ENCODE peak calls at places on chromosomes 7 and 10, in eight cellular contexts. S is A549, H is mammary epithelial cell, F is PC-9, W is IMR-90, B is HCT116, N is hepatocyte, V is GM23248. C is an unnamed sample.

GRCh38 chr7:34087892-34088891 is 182.9 kb downstream of the BMPER start:
- DNase-seq in S (peak; percentile 62), H (peak; percentile 35), F (no peak), W (peak; percentile 40), B (peak; percentile 45), N (peak; percentile 58), V (peak; percentile 61), C (peak; percentile 52)

GRCh38 chr10:11757820-11758463 is 15.8 kb downstream of the ECHDC3 start:
- DNase-seq in S (peak; percentile 84), H (peak; percentile 91), F (peak; percentile 48), W (peak; percentile 81), B (peak; percentile 66), N (peak; percentile 90), V (peak; percentile 85), C (peak; percentile 58)

GRCh38 chr10:24242562-24242961 is 33.6 kb downstream of the KIAA1217 start:
- DNase-seq in S (no peak), H (no peak), F (no peak), W (no peak), B (no peak), N (no peak), V (no peak), C (no peak)

GRCh38 chr7:54664235-54665228 is 94.5 kb downstream of the SEC61G start:
- DNase-seq in S (peak; percentile 48), H (peak; percentile 66), F (peak; percentile 54), W (peak; percentile 2), B (no peak), N (peak; percentile 86), V (peak; percentile 43), C (no peak)

GRCh38 chr10:98087309-98087708 is 47.1 kb upstream of the R3HCC1L start:
- DNase-seq in S (no peak), H (no peak), F (no peak), W (peak; percentile 5), B (no peak), N (no peak), V (no peak), C (no peak)

GRCh38 chr7:151552352-151553028 is 32.8 kb upstream of the RHEB start:
- DNase-seq in S (no peak), H (peak; percentile 71), F (peak; percentile 93), W (no peak), B (no peak), N (peak; percentile 28), V (no peak), C (no peak)

GRCh38 chr7:30423793-30424505 is 54.6 kb downstream of the NOD1 start:
- DNase-seq in S (no peak), H (no peak), F (no peak), W (no peak), B (no peak), N (no peak), V (no peak), C (no peak)

GRCh38 chr10:86357041-86357440 is 9.6 kb downstream of the GRID1 start:
- DNase-seq in S (no peak), H (no peak), F (no peak), W (no peak), B (no peak), N (no peak), V (no peak), C (no peak)

GRCh38 chr7:99141756-99142726 is 1.9 kb downstream of the SMURF1 start:
- DNase-seq in S (peak; percentile 80), H (peak; percentile 73), F (peak; percentile 57), W (peak; percentile 79), B (no peak), N (peak; percentile 84), V (peak; percentile 82), C (peak; percentile 78)

GRCh38 chr7:138002096-138002827 is 376 bp upstream of the CREB3L2 start:
- DNase-seq in S (peak; percentile 100), H (peak; percentile 100), F (peak; percentile 99), W (peak; percentile 100), B (peak; percentile 99), N (peak; percentile 100), V (peak; percentile 99), C (peak; percentile 99)
- H3K27ac ChIP-seq in S (peak overlapping the region; percentile 86), H (peak overlapping the region; percentile 87), F (peak overlapping the region; percentile 58), W (no peak overlapping the region), B (no peak overlapping the region), N (peak overlapping the region; percentile 92), V (peak overlapping the region; percentile 96), C (peak overlapping the region; percentile 69)

GRCh38 chr7:24018331-24018730 is 265.7 kb upstream of the NPY start:
- DNase-seq in S (no peak), H (no peak), F (no peak), W (no peak), B (no peak), N (no peak), V (no peak), C (no peak)

DNA sequence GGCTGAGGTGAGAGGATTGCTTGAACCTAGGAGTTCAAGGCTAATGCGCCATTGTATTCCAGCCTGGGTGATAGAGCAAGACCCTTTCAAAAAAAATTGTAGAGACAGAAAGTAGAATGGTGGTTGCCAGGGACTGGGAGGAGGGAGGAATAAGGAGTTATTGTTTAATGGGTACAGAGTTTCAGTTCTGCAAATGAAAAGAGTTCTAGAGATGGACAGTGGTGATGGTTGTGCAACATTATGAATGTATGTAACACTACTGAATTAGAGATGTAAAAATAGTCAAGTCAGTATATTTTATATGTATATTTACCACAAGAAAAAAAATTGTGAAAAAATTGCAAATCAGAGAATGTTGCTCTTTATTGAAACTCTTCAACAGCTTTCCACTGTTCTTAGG is 266.5 kb upstream of the NPY start:
- DNase-seq in S (no peak), H (no peak), F (no peak), W (no peak), B (no peak), N (no peak), V (no peak), C (no peak)
- H3K4me3 ChIP-seq in S (no peak overlapping the region), H (no peak overlapping the region), F (no peak overlapping the region), W (no peak overlapping the region), B (no peak overlapping the region), N (no peak overlapping the region), V (no peak overlapping the region), C (no peak overlapping the region)

DNA sequence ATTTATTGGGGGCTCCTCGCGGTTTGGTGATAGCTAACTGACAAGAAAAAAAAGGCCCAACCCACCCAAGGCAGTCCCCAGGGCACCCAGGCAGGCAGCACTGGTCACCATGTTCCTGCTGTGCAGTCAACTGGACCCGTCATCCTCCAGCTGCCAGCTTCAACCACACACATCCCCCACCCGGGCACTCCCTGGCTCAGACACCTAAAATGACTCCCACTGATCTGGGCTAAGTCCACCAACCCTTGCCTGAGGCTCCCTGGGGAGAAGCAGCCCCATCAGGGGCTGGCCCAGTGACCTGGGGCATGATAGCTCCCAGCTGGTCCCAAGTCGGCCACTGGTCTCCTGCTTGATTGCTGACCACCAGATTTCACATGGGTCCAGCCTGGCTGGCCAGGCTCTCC is 161.8 kb downstream of the NRF1 start:
- DNase-seq in S (no peak), H (no peak), F (no peak), W (no peak), B (no peak), N (no peak), V (no peak), C (no peak)
- H3K4me1 ChIP-seq in S (peaks cover 9% of the 10 kb centered on the region), H (peaks cover under 1% of the 10 kb centered on the region), F (peaks cover 12% of the 10 kb centered on the region), W (no peaks in the 10 kb centered on the region), B (peaks cover 3% of the 10 kb centered on the region), N (no peaks in the 10 kb centered on the region), V (no peaks in the 10 kb centered on the region), C (no peaks in the 10 kb centered on the region)

DNA sequence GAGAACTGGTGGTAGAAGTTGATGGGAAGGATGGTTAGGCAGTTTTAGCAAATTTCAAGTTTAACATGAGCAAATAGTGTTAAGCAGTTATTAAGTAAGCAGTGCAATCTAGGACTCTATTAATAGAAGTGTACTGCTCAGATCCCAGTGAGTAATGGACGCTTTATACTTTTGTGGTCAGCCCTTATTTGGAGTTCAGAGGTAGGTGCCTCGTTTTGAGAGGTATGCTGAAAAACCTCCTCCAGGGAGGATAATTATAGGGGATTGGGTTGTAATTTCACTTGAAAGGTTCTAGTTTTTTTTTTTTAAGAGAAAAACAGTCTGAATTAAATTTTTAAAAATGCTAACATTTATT is 33.5 kb upstream of the CCDC7 start:
- DNase-seq in S (no peak), H (peak; percentile 67), F (no peak), W (peak; percentile 51), B (no peak), N (no peak), V (peak; percentile 60), C (no peak)
- H3K27ac ChIP-seq in S (peak overlapping the region; percentile 33), H (no peak overlapping the region), F (no peak overlapping the region), W (no peak overlapping the region), B (no peak overlapping the region), N (no peak overlapping the region), V (peak overlapping the region; percentile 77), C (no peak overlapping the region)

GRCh38 chr7:156618791-156619367 is 21.7 kb upstream of the RNF32 start:
- DNase-seq in S (no peak), H (no peak), F (no peak), W (no peak), B (no peak), N (no peak), V (no peak), C (no peak)

GRCh38 chr7:156618078-156618790 is 22.3 kb upstream of the RNF32 start:
- DNase-seq in S (no peak), H (no peak), F (no peak), W (no peak), B (no peak), N (no peak), V (no peak), C (no peak)

GRCh38 chr7:156614434-156615264 is 25.9 kb upstream of the RNF32 start:
- DNase-seq in S (no peak), H (no peak), F (no peak), W (no peak), B (no peak), N (peak; percentile 61), V (no peak), C (no peak)

GRCh38 chr7:156616269-156617202 is 24.0 kb upstream of the RNF32 start:
- DNase-seq in S (no peak), H (no peak), F (no peak), W (peak; percentile 4), B (no peak), N (peak; percentile 39), V (peak; percentile 33), C (no peak)

DNA sequence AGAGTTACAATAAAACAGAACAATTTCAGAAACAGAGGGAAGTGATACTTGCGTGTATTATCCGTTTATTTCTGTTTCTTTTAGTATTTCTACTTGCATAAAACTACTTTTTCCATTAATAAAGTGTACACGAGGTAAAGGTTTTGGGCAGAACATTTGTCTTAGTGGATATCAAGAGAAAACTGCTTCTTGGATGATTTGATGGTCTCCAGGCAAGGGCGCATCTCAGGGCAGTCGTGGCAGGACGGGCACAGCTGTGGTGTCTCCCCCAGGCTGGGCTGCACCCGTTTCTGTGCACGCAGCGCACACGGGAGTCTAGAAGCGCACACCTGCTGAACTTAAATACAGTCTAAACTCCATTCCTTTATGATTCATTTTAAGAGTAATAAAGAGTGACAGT is 23.4 kb upstream of the RNF32 start:
- DNase-seq in S (no peak), H (no peak), F (no peak), W (no peak), B (no peak), N (no peak), V (no peak), C (no peak)
- H3K4me3 ChIP-seq in S (no peak overlapping the region), H (no peak overlapping the region), F (no peak overlapping the region), W (no peak overlapping the region), B (no peak overlapping the region), N (peak overlapping the region; percentile 32), V (peak overlapping the region; percentile 26), C (no peak overlapping the region)

GRCh38 chr10:124678566-124679240 is 65.5 kb downstream of the FAM53B start:
- DNase-seq in S (no peak), H (no peak), F (no peak), W (no peak), B (no peak), N (no peak), V (no peak), C (no peak)
- H3K4me1 ChIP-seq in S (no peaks in the 10 kb centered on the region), H (no peaks in the 10 kb centered on the region), F (no peaks in the 10 kb centered on the region), W (peaks cover 10% of the 10 kb centered on the region), B (no peaks in the 10 kb centered on the region), N (peaks cover 7% of the 10 kb centered on the region), V (peaks cover 7% of the 10 kb centered on the region), C (no peaks in the 10 kb centered on the region)

GRCh38 chr7:150330211-150330885 is 7.0 kb upstream of the ACTR3C start:
- DNase-seq in S (no peak), H (no peak), F (no peak), W (no peak), B (no peak), N (no peak), V (no peak), C (no peak)
- H3K27ac ChIP-seq in S (no peak overlapping the region), H (no peak overlapping the region), F (no peak overlapping the region), W (no peak overlapping the region), B (no peak overlapping the region), N (no peak overlapping the region), V (no peak overlapping the region), C (no peak overlapping the region)